ENCODE peak calls at places on chromosomes 5 and 9, in ten cellular contexts. One of them, this sample, is unnamed.

GRCh38 chr5:3006961-3007551 is 255.6 kb upstream of the IRX2 start:
- DNase-seq in tibial artery: no peak
- DNase-seq in psoas muscle: no peak
- DNase-seq in hypothalamus: no peak
- DNase-seq in activated CD8-positive, alpha-beta memory T cell treated with anti-CD3 and anti-CD28 coated beads for 4 hours: no peak
- DNase-seq in NCI-H2029: no peak
- DNase-seq in T-helper 2 cell: no peak
- DNase-seq in AG20443: no peak
- DNase-seq in NCI-H1436: no peak
- DNase-seq in GM13977: no peak
- DNase-seq in this sample: no peak

GRCh38 chr9:128428644-128429504 is 8.2 kb downstream of the CERCAM start:
- DNase-seq in tibial artery: no peak
- DNase-seq in psoas muscle: no peak
- DNase-seq in hypothalamus: no peak
- DNase-seq in activated CD8-positive, alpha-beta memory T cell treated with anti-CD3 and anti-CD28 coated beads for 4 hours: no peak
- DNase-seq in NCI-H2029: no peak
- DNase-seq in T-helper 2 cell: no peak
- DNase-seq in AG20443: no peak
- DNase-seq in NCI-H1436: no peak
- DNase-seq in GM13977: no peak
- DNase-seq in this sample: no peak

GRCh38 chr9:34170252-34170915 is 8.5 kb upstream of the UBAP1 start:
- DNase-seq in tibial artery: no peak
- DNase-seq in psoas muscle: no peak
- DNase-seq in hypothalamus: no peak
- DNase-seq in activated CD8-positive, alpha-beta memory T cell treated with anti-CD3 and anti-CD28 coated beads for 4 hours: no peak
- DNase-seq in NCI-H2029: no peak
- DNase-seq in T-helper 2 cell: no peak
- DNase-seq in AG20443: no peak
- DNase-seq in NCI-H1436: no peak
- DNase-seq in GM13977: no peak
- DNase-seq in this sample: no peak

GRCh38 chr5:93417500-93417899 is 163.5 kb downstream of the NR2F1-AS1 start:
- DNase-seq in tibial artery: no peak
- DNase-seq in psoas muscle: no peak
- DNase-seq in hypothalamus: no peak
- DNase-seq in activated CD8-positive, alpha-beta memory T cell treated with anti-CD3 and anti-CD28 coated beads for 4 hours: no peak
- DNase-seq in NCI-H2029: no peak
- DNase-seq in T-helper 2 cell: no peak
- DNase-seq in AG20443: no peak
- DNase-seq in NCI-H1436: no peak
- DNase-seq in GM13977: no peak
- DNase-seq in this sample: no peak

GRCh38 chr5:148482697-148483462 is 99.1 kb downstream of the FBXO38 start:
- DNase-seq in tibial artery: peak; percentile 30
- DNase-seq in psoas muscle: peak; percentile 50
- DNase-seq in hypothalamus: no peak
- DNase-seq in activated CD8-positive, alpha-beta memory T cell treated with anti-CD3 and anti-CD28 coated beads for 4 hours: peak; percentile 4
- DNase-seq in NCI-H2029: no peak
- DNase-seq in T-helper 2 cell: peak; percentile 50
- DNase-seq in AG20443: peak; percentile 66
- DNase-seq in NCI-H1436: no peak
- DNase-seq in GM13977: peak; percentile 51
- DNase-seq in this sample: peak; percentile 79

GRCh38 chr5:17890501-17890900 is 256.2 kb downstream of the TAF11L14 start:
- DNase-seq in tibial artery: no peak
- DNase-seq in psoas muscle: no peak
- DNase-seq in hypothalamus: no peak
- DNase-seq in activated CD8-positive, alpha-beta memory T cell treated with anti-CD3 and anti-CD28 coated beads for 4 hours: no peak
- DNase-seq in NCI-H2029: no peak
- DNase-seq in T-helper 2 cell: no peak
- DNase-seq in AG20443: no peak
- DNase-seq in NCI-H1436: no peak
- DNase-seq in GM13977: no peak
- DNase-seq in this sample: no peak

GRCh38 chr5:97063276-97063675 is 79.1 kb downstream of the LIX1 start:
- DNase-seq in tibial artery: no peak
- DNase-seq in psoas muscle: no peak
- DNase-seq in hypothalamus: no peak
- DNase-seq in activated CD8-positive, alpha-beta memory T cell treated with anti-CD3 and anti-CD28 coated beads for 4 hours: no peak
- DNase-seq in NCI-H2029: no peak
- DNase-seq in T-helper 2 cell: no peak
- DNase-seq in AG20443: no peak
- DNase-seq in NCI-H1436: no peak
- DNase-seq in GM13977: no peak
- DNase-seq in this sample: no peak

GRCh38 chr5:135230326-135230925 is 168.6 kb downstream of the MACROH2A1 start:
- DNase-seq in tibial artery: peak; percentile 81
- DNase-seq in psoas muscle: peak; percentile 67
- DNase-seq in hypothalamus: no peak
- DNase-seq in activated CD8-positive, alpha-beta memory T cell treated with anti-CD3 and anti-CD28 coated beads for 4 hours: no peak
- DNase-seq in NCI-H2029: no peak
- DNase-seq in T-helper 2 cell: peak; percentile 39
- DNase-seq in AG20443: peak; percentile 74
- DNase-seq in NCI-H1436: no peak
- DNase-seq in GM13977: no peak
- DNase-seq in this sample: peak; percentile 87

GRCh38 chr5:75265731-75266130 is 29.1 kb upstream of the ANKRD31 start:
- DNase-seq in tibial artery: no peak
- DNase-seq in psoas muscle: no peak
- DNase-seq in hypothalamus: no peak
- DNase-seq in activated CD8-positive, alpha-beta memory T cell treated with anti-CD3 and anti-CD28 coated beads for 4 hours: no peak
- DNase-seq in NCI-H2029: no peak
- DNase-seq in T-helper 2 cell: peak; percentile 26
- DNase-seq in AG20443: peak; percentile 22
- DNase-seq in NCI-H1436: no peak
- DNase-seq in GM13977: peak; percentile 39
- DNase-seq in this sample: no peak

GRCh38 chr5:113218200-113218599 is 216.6 kb downstream of the TSSK1B start:
- DNase-seq in tibial artery: no peak
- DNase-seq in psoas muscle: no peak
- DNase-seq in hypothalamus: no peak
- DNase-seq in activated CD8-positive, alpha-beta memory T cell treated with anti-CD3 and anti-CD28 coated beads for 4 hours: no peak
- DNase-seq in NCI-H2029: no peak
- DNase-seq in T-helper 2 cell: no peak
- DNase-seq in AG20443: no peak
- DNase-seq in NCI-H1436: no peak
- DNase-seq in GM13977: no peak
- DNase-seq in this sample: no peak

GRCh38 chr9:108934323-108934885 is at the start of gene ABITRAM:
- DNase-seq in tibial artery: peak; percentile 54
- DNase-seq in psoas muscle: peak; percentile 76
- DNase-seq in hypothalamus: peak; percentile 64
- DNase-seq in activated CD8-positive, alpha-beta memory T cell treated with anti-CD3 and anti-CD28 coated beads for 4 hours: peak; percentile 54
- DNase-seq in NCI-H2029: peak; percentile 75
- DNase-seq in T-helper 2 cell: peak; percentile 94
- DNase-seq in AG20443: peak; percentile 98
- DNase-seq in NCI-H1436: peak; percentile 76
- DNase-seq in GM13977: peak; percentile 92
- DNase-seq in this sample: peak; percentile 91

GRCh38 chr9:121773954-121774714 is 122.7 kb downstream of the DAB2IP start:
- DNase-seq in tibial artery: peak; percentile 16
- DNase-seq in psoas muscle: peak; percentile 12
- DNase-seq in hypothalamus: no peak
- DNase-seq in activated CD8-positive, alpha-beta memory T cell treated with anti-CD3 and anti-CD28 coated beads for 4 hours: no peak
- DNase-seq in NCI-H2029: no peak
- DNase-seq in T-helper 2 cell: no peak
- DNase-seq in AG20443: no peak
- DNase-seq in NCI-H1436: no peak
- DNase-seq in GM13977: no peak
- DNase-seq in this sample: peak; percentile 62

GRCh38 chr5:98301567-98301966 is 471.9 kb upstream of the RGMB start:
- DNase-seq in tibial artery: no peak
- DNase-seq in psoas muscle: no peak
- DNase-seq in hypothalamus: no peak
- DNase-seq in activated CD8-positive, alpha-beta memory T cell treated with anti-CD3 and anti-CD28 coated beads for 4 hours: no peak
- DNase-seq in NCI-H2029: no peak
- DNase-seq in T-helper 2 cell: no peak
- DNase-seq in AG20443: no peak
- DNase-seq in NCI-H1436: no peak
- DNase-seq in GM13977: no peak
- DNase-seq in this sample: no peak

GRCh38 chr5:170474489-170475266 is 29.1 kb upstream of the KCNIP1 start:
- DNase-seq in tibial artery: no peak
- DNase-seq in psoas muscle: no peak
- DNase-seq in hypothalamus: no peak
- DNase-seq in activated CD8-positive, alpha-beta memory T cell treated with anti-CD3 and anti-CD28 coated beads for 4 hours: no peak
- DNase-seq in NCI-H2029: no peak
- DNase-seq in T-helper 2 cell: no peak
- DNase-seq in AG20443: no peak
- DNase-seq in NCI-H1436: no peak
- DNase-seq in GM13977: no peak
- DNase-seq in this sample: no peak

GRCh38 chr5:167763772-167764171 is 527.7 kb upstream of the WWC1 start:
- DNase-seq in tibial artery: no peak
- DNase-seq in psoas muscle: no peak
- DNase-seq in hypothalamus: no peak
- DNase-seq in activated CD8-positive, alpha-beta memory T cell treated with anti-CD3 and anti-CD28 coated beads for 4 hours: no peak
- DNase-seq in NCI-H2029: no peak
- DNase-seq in T-helper 2 cell: no peak
- DNase-seq in AG20443: peak; percentile 65
- DNase-seq in NCI-H1436: no peak
- DNase-seq in GM13977: no peak
- DNase-seq in this sample: no peak

GRCh38 chr5:149730620-149731331 is 666 bp downstream of the PPARGC1B start:
- DNase-seq in tibial artery: peak; percentile 35
- DNase-seq in psoas muscle: peak; percentile 69
- DNase-seq in hypothalamus: no peak
- DNase-seq in activated CD8-positive, alpha-beta memory T cell treated with anti-CD3 and anti-CD28 coated beads for 4 hours: no peak
- DNase-seq in NCI-H2029: no peak
- DNase-seq in T-helper 2 cell: peak; percentile 30
- DNase-seq in AG20443: peak; percentile 37
- DNase-seq in NCI-H1436: no peak
- DNase-seq in GM13977: peak; percentile 75
- DNase-seq in this sample: peak; percentile 78

GRCh38 chr9:31824860-31825259 is 559.6 kb upstream of the ACO1 start:
- DNase-seq in tibial artery: no peak
- DNase-seq in psoas muscle: no peak
- DNase-seq in hypothalamus: no peak
- DNase-seq in activated CD8-positive, alpha-beta memory T cell treated with anti-CD3 and anti-CD28 coated beads for 4 hours: no peak
- DNase-seq in NCI-H2029: peak; percentile 28
- DNase-seq in T-helper 2 cell: no peak
- DNase-seq in AG20443: no peak
- DNase-seq in NCI-H1436: no peak
- DNase-seq in GM13977: no peak
- DNase-seq in this sample: no peak

GRCh38 chr5:77152441-77152840 is 58.0 kb upstream of the PDE8B start:
- DNase-seq in tibial artery: no peak
- DNase-seq in psoas muscle: no peak
- DNase-seq in hypothalamus: no peak
- DNase-seq in activated CD8-positive, alpha-beta memory T cell treated with anti-CD3 and anti-CD28 coated beads for 4 hours: no peak
- DNase-seq in NCI-H2029: no peak
- DNase-seq in T-helper 2 cell: no peak
- DNase-seq in AG20443: no peak
- DNase-seq in NCI-H1436: no peak
- DNase-seq in GM13977: no peak
- DNase-seq in this sample: no peak

GRCh38 chr5:80055491-80056170 is 20.5 kb downstream of the THBS4 start:
- DNase-seq in tibial artery: no peak
- DNase-seq in psoas muscle: no peak
- DNase-seq in hypothalamus: no peak
- DNase-seq in activated CD8-positive, alpha-beta memory T cell treated with anti-CD3 and anti-CD28 coated beads for 4 hours: no peak
- DNase-seq in NCI-H2029: peak; percentile 89
- DNase-seq in T-helper 2 cell: no peak
- DNase-seq in AG20443: no peak
- DNase-seq in NCI-H1436: peak; percentile 93
- DNase-seq in GM13977: no peak
- DNase-seq in this sample: no peak

GRCh38 chr5:28748446-28748845 is 1710.1 kb upstream of the CDH9 start:
- DNase-seq in tibial artery: no peak
- DNase-seq in psoas muscle: no peak
- DNase-seq in hypothalamus: no peak
- DNase-seq in activated CD8-positive, alpha-beta memory T cell treated with anti-CD3 and anti-CD28 coated beads for 4 hours: no peak
- DNase-seq in NCI-H2029: no peak
- DNase-seq in T-helper 2 cell: no peak
- DNase-seq in AG20443: no peak
- DNase-seq in NCI-H1436: no peak
- DNase-seq in GM13977: no peak
- DNase-seq in this sample: no peak

GRCh38 chr5:28809811-28810750 is 1771.7 kb upstream of the CDH9 start:
- DNase-seq in tibial artery: no peak
- DNase-seq in psoas muscle: no peak
- DNase-seq in hypothalamus: no peak
- DNase-seq in activated CD8-positive, alpha-beta memory T cell treated with anti-CD3 and anti-CD28 coated beads for 4 hours: no peak
- DNase-seq in NCI-H2029: no peak
- DNase-seq in T-helper 2 cell: peak; percentile 4
- DNase-seq in AG20443: peak; percentile 6
- DNase-seq in NCI-H1436: no peak
- DNase-seq in GM13977: peak; percentile 6
- DNase-seq in this sample: no peak

GRCh38 chr5:137498301-137498735 is 808 bp downstream of the SPOCK1 start:
- DNase-seq in tibial artery: no peak
- DNase-seq in psoas muscle: peak; percentile 34
- DNase-seq in hypothalamus: no peak
- DNase-seq in activated CD8-positive, alpha-beta memory T cell treated with anti-CD3 and anti-CD28 coated beads for 4 hours: no peak
- DNase-seq in NCI-H2029: no peak
- DNase-seq in T-helper 2 cell: peak; percentile 21
- DNase-seq in AG20443: peak; percentile 74
- DNase-seq in NCI-H1436: no peak
- DNase-seq in GM13977: peak; percentile 32
- DNase-seq in this sample: peak; percentile 81

This sample was measured in aorta.